ENCODE peak calls at places on chromosome 16, in five cellular contexts. J is GM13977, S is GM06990, Q is keratinocyte, R is esophagus muscularis mucosa. E is an unnamed sample.
A peak's percentile ranks its signal among the peaks of the same experiment; 100 is the strongest.

GRCh38 chr16:12239953-12240485 is 263.5 kb downstream of the SNX29 start:
- DNase-seq in J (no peak), S (no peak), R (no peak), Q (no peak), E (no peak)

GRCh38 chr16:19138601-19139000 is 24.8 kb downstream of the ITPRIPL2 start:
- DNase-seq in J (no peak), Q (no peak), R (peak; percentile 95), S (no peak), E (no peak)

GRCh38 chr16:13148836-13149235 is 247.4 kb downstream of the SHISA9 start:
- DNase-seq in J (no peak), S (no peak), R (no peak), Q (no peak), E (no peak)

GRCh38 chr16:79607587-79607986 is 7.0 kb upstream of the MAF start:
- DNase-seq in Q (no peak), S (no peak), R (no peak), J (no peak), E (no peak)

GRCh38 chr16:50967827-50968612 is 183.1 kb downstream of the SALL1 start:
- DNase-seq in Q (no peak), J (peak; percentile 38), S (peak; percentile 26), R (no peak), E (peak; percentile 39)

GRCh38 chr16:60463986-60464385 is 1572.3 kb downstream of the CDH8 start:
- DNase-seq in J (no peak), S (no peak), Q (no peak), R (no peak), E (no peak)

GRCh38 chr16:80191928-80192327 is 348.9 kb upstream of the DYNLRB2 start:
- DNase-seq in J (no peak), Q (no peak), S (no peak), R (no peak), E (no peak)

GRCh38 chr16:51971184-51971583 is 575.8 kb downstream of the TOX3 start:
- DNase-seq in S (no peak), J (no peak), Q (no peak), R (no peak), E (no peak)

GRCh38 chr16:15897834-15898254 is 9.4 kb upstream of the CEP20 start:
- DNase-seq in R (no peak), J (peak; percentile 66), Q (no peak), S (peak; percentile 48), E (peak; percentile 77)

GRCh38 chr16:57690782-57691471 is 3.7 kb upstream of the DRC7 start:
- DNase-seq in J (no peak), S (no peak), R (no peak), Q (no peak), E (no peak)

GRCh38 chr16:3857189-3858013 is 23.1 kb downstream of the CREBBP start:
- DNase-seq in J (no peak), Q (no peak), R (no peak), S (peak; percentile 44), E (no peak)

GRCh38 chr16:57102888-57103879 is 10.8 kb downstream of the CPNE2 start:
- DNase-seq in S (no peak), Q (no peak), R (no peak), J (no peak), E (no peak)

GRCh38 chr16:30885196-30885595 is 8.7 kb downstream of the BCL7C start:
- DNase-seq in Q (no peak), J (no peak), R (no peak), S (no peak), E (no peak)

GRCh38 chr16:19338335-19338734 is 52.8 kb downstream of the CLEC19A start:
- DNase-seq in S (no peak), R (no peak), Q (no peak), J (no peak), E (no peak)

GRCh38 chr16:71473891-71474290 is 11.8 kb upstream of the ZNF23 start:
- DNase-seq in Q (no peak), R (no peak), J (no peak), S (no peak), E (no peak)

GRCh38 chr16:30491744-30492308 is 19.3 kb downstream of the ITGAL start:
- DNase-seq in R (no peak), J (no peak), Q (no peak), S (no peak), E (no peak)

GRCh38 chr16:3266873-3267537 is 10.6 kb upstream of the MEFV start:
- DNase-seq in R (no peak), S (no peak), J (no peak), Q (no peak), E (no peak)

GRCh38 chr16:12176051-12176450 is 199.5 kb downstream of the SNX29 start:
- DNase-seq in Q (no peak), R (no peak), S (no peak), J (no peak), E (no peak)

GRCh38 chr16:70730016-70730415 is 44.2 kb upstream of the MTSS2 start:
- DNase-seq in R (no peak), J (no peak), Q (no peak), S (no peak), E (no peak)

GRCh38 chr16:4825196-4825595 is 21.9 kb downstream of the GLYR1 start:
- DNase-seq in Q (no peak), S (no peak), J (no peak), R (no peak), E (no peak)

GRCh38 chr16:65700599-65700998 is 578.7 kb upstream of the CDH11 start:
- DNase-seq in S (no peak), R (no peak), Q (no peak), J (no peak), E (no peak)

GRCh38 chr16:65702707-65703402 is 581.0 kb upstream of the CDH11 start:
- DNase-seq in R (no peak), J (no peak), Q (no peak), S (no peak), E (no peak)

GRCh38 chr16:65698943-65699342 is 577.1 kb upstream of the CDH11 start:
- DNase-seq in J (no peak), R (no peak), S (no peak), Q (no peak), E (no peak)

GRCh38 chr16:65697516-65697915 is 575.7 kb upstream of the CDH11 start:
- DNase-seq in J (no peak), Q (no peak), R (no peak), S (no peak), E (no peak)

GRCh38 chr16:65697061-65697460 is 575.2 kb upstream of the CDH11 start:
- DNase-seq in R (no peak), J (no peak), S (no peak), Q (no peak), E (no peak)
- TF ChIP-seq CTCF in R (no peak), J (no peak), S (no peak), Q (peak; percentile 23), E (no peak)

DNA sequence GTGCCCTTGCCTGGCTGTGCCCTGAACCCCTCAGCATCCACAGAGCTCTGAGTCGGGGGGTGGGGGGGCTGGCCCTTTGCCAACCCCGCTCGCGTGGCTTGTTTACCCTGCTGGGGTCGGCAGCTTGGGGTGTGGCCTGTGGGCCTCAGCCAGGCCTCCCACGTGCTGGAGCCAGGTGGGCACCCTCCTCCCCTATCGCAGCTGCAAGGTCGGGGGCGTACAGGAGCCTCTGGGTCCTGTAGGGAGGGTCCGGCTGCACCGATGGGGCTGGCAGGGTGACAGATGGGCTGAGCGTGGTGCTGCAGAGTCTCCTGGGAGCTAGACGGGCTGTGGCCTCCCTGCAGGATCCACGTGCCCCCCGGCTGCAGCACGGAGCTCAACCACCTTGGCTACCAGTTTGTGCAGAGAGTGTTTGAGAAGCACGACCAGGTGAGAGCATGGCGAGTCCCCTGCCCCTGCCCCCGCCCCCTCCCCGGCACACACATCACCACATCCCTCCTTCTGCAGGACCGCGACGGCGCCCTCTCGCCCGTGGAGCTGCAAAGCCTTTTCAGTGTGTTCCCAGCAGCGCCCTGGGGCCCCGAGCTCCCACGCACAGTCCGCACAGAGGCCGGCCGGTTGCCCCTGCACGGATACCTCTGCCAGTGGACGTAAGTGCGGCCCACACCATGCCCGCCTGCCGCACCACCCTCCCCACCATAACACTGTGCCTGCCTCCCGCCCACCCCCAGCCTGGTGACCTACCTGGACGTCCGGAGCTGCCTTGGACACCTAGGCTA is 3.6 kb downstream of the RHOT2 start:
- DNase-seq in R (no peak), J (no peak), S (no peak), Q (no peak), E (no peak)
- TF ChIP-seq CTCF in R (no peak), J (no peak), S (no peak), Q (no peak), E (no peak)

GRCh38 chr16:17368951-17369350 is 101.8 kb downstream of the XYLT1 start:
- DNase-seq in R (no peak), Q (no peak), S (no peak), J (no peak), E (no peak)

GRCh38 chr16:17366299-17366961 is 104.3 kb downstream of the XYLT1 start:
- DNase-seq in J (no peak), S (no peak), R (no peak), Q (no peak), E (no peak)

GRCh38 chr16:17368511-17368910 is 102.2 kb downstream of the XYLT1 start:
- DNase-seq in S (no peak), J (no peak), R (no peak), Q (no peak), E (no peak)

GRCh38 chr16:17367034-17367433 is 103.7 kb downstream of the XYLT1 start:
- DNase-seq in S (no peak), R (no peak), Q (no peak), J (no peak), E (no peak)

DNA sequence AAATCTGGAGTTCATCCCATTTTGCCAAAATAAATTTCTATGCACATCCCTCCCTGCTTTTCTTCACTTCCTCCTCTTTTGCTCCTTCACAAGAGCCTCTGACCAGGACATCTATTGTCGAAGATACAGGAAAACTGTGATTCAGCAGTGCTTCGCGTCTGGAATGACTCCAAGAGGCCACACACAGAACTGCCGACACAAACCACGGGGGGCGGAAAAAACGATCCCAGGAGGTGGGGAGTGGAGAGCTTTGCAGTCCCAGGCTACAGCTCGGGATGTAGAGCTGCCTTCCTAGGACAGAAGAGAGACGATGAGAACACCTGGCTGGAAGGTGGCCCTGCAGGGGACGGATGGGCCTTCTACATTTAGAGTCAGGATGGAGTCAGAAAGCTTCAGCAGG is 102.8 kb downstream of the XYLT1 start:
- DNase-seq in J (no peak), R (no peak), S (no peak), Q (no peak), E (no peak)
- TF ChIP-seq CTCF in J (no peak), R (peak; percentile 29), S (no peak), Q (no peak), E (no peak)

GRCh38 chr16:68960910-68961309 is 117.6 kb downstream of the TANGO6 start:
- DNase-seq in J (no peak), Q (no peak), R (no peak), S (no peak), E (no peak)

GRCh38 chr16:68961778-68962402 is 118.6 kb downstream of the TANGO6 start:
- DNase-seq in S (no peak), J (no peak), R (no peak), Q (no peak), E (no peak)
- TF ChIP-seq CTCF in S (no peak), J (no peak), R (no peak), Q (no peak), E (no peak)